ENCODE peak calls at places on chromosomes 12 and 14, in nine cellular contexts. U, Q, L, H, C, K, I, G and O are unnamed samples.

GRCh38 chr14:26526132-26526531 is 71.7 kb downstream of the NOVA1 start:
- DNase-seq in U (no peak), K (no peak), G (no peak), L (peak), H (no peak), I (no peak), C (no peak), Q (no peak), O (no peak)

GRCh38 chr12:98767248-98767647 is 122.2 kb downstream of the APAF1 start:
- DNase-seq in L (no peak), U (no peak), K (no peak), H (no peak), G (no peak), I (no peak), C (no peak), Q (no peak), O (no peak)

GRCh38 chr12:75735853-75736252 is 224.4 kb upstream of the KRR1 start:
- DNase-seq in C (no peak), K (no peak), L (no peak), G (no peak), Q (no peak), I (no peak), U (no peak), H (no peak), O (no peak)

GRCh38 chr12:40829738-40830144 is 137.5 kb downstream of the CNTN1 start:
- DNase-seq in H (peak), G (no peak), L (peak), K (no peak), Q (no peak), I (no peak), C (no peak), U (no peak), O (no peak)

GRCh38 chr14:59148334-59148900 is 40.0 kb upstream of the DAAM1 start:
- DNase-seq in L (no peak), C (no peak), I (no peak), H (no peak), K (peak), Q (peak), U (no peak), G (no peak), O (peak)

GRCh38 chr12:105955608-105955931 is 183.2 kb downstream of the NUAK1 start:
- DNase-seq in Q (no peak), I (no peak), H (no peak), K (no peak), U (no peak), G (no peak), L (no peak), C (no peak), O (no peak)

GRCh38 chr12:68530965-68531364 is 79.7 kb upstream of the RAP1B start:
- DNase-seq in C (no peak), U (no peak), G (no peak), K (no peak), H (peak), I (no peak), L (peak), Q (no peak), O (no peak)

GRCh38 chr12:53925006-53925405 is 13.6 kb upstream of the HOXC13 start:
- DNase-seq in L (no peak), C (no peak), U (no peak), G (no peak), Q (no peak), K (no peak), H (no peak), I (no peak), O (no peak)

GRCh38 chr12:31323466-31324115 is 2.4 kb downstream of the SINHCAF start:
- DNase-seq in U (peak), G (no peak), Q (peak), K (peak), C (no peak), L (peak), H (no peak), I (peak), O (peak)

GRCh38 chr12:108110844-108111243 is 18.2 kb upstream of the WSCD2 start:
- DNase-seq in Q (no peak), I (no peak), K (no peak), L (no peak), H (no peak), U (no peak), G (no peak), C (no peak), O (no peak)

GRCh38 chr12:18551703-18552102 is 186.1 kb downstream of the PLCZ1 start:
- DNase-seq in C (no peak), I (no peak), K (no peak), G (no peak), Q (no peak), U (no peak), H (no peak), L (no peak), O (no peak)

GRCh38 chr14:18688346-18688745 is 87.4 kb downstream of the OR11H12 start:
- DNase-seq in U (no peak), G (no peak), C (no peak), L (no peak), I (no peak), K (no peak), H (no peak), Q (no peak), O (no peak)

GRCh38 chr14:58898655-58899316 is 261.0 kb downstream of the DACT1 start:
- DNase-seq in I (no peak), K (no peak), Q (no peak), L (peak), C (no peak), H (no peak), U (no peak), G (no peak), O (no peak)

GRCh38 chr12:123854918-123855317 is 92.8 kb downstream of the DNAH10 start:
- DNase-seq in L (no peak), U (no peak), G (no peak), K (no peak), Q (no peak), I (peak), C (no peak), H (no peak), O (no peak)

GRCh38 chr12:7089196-7089871 is 2.9 kb downstream of the C1R start:
- DNase-seq in U (no peak), Q (no peak), L (no peak), G (no peak), K (no peak), I (no peak), C (no peak), H (no peak), O (no peak)

GRCh38 chr12:34406996-34407300 is 384.7 kb downstream of the ALG10 start:
- DNase-seq in Q (no peak), U (peak), K (no peak), H (no peak), L (no peak), C (peak), G (no peak), I (no peak), O (no peak)

GRCh38 chr12:4118017-4118510 is 155.5 kb upstream of the CCND2 start:
- DNase-seq in U (peak), L (peak), Q (peak), K (peak), G (peak), H (peak), I (peak), C (peak), O (peak)

GRCh38 chr12:60257063-60257462 is 661.2 kb downstream of the SLC16A7 start:
- DNase-seq in K (no peak), G (no peak), L (peak), Q (no peak), C (no peak), U (no peak), H (peak), I (no peak), O (no peak)

GRCh38 chr12:123754041-123754757 is 7.9 kb upstream of the DNAH10 start:
- DNase-seq in G (no peak), L (no peak), U (no peak), I (no peak), H (no peak), Q (no peak), C (no peak), K (no peak), O (no peak)

GRCh38 chr14:75069021-75069810 is at the start of gene ZC2HC1C:
- DNase-seq in I (peak), Q (peak), U (peak), H (peak), L (peak), C (peak), G (peak), K (peak), O (peak)

GRCh38 chr12:120102189-120103043 is 14.1 kb downstream of the RAB35 start:
- DNase-seq in G (no peak), C (no peak), H (no peak), U (no peak), Q (no peak), I (no peak), L (no peak), K (no peak), O (no peak)

GRCh38 chr12:120101617-120102016 is 14.9 kb downstream of the RAB35 start:
- DNase-seq in K (no peak), U (no peak), C (no peak), G (no peak), I (no peak), Q (no peak), H (no peak), L (no peak), O (no peak)

GRCh38 chr12:120099738-120100137 is 16.8 kb downstream of the RAB35 start:
- DNase-seq in H (no peak), Q (no peak), L (no peak), I (no peak), U (no peak), K (no peak), G (no peak), C (no peak), O (no peak)

GRCh38 chr12:120100630-120101029 is 15.9 kb downstream of the RAB35 start:
- DNase-seq in Q (no peak), L (peak), G (no peak), U (no peak), H (no peak), K (no peak), I (no peak), C (peak), O (no peak)

DNA sequence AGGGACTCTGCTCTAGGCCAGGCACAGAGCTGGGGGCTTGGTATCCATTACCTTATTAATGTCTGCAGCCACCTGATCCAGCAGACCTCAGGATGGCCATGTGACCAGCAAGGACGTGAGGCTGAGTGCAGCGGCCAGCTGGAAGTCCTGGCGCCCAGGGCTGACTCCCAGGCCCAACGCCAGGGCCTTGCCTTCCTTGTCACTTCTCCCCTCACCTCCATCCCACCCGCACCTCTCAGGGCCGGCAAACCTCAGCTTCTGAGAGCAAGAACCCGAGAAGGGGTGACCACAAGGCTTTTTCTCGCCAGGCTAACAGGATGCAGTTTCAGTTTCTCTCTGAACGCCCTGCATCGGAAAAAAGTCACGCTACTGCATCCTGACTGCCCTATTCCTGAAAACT is 15.4 kb downstream of the RAB35 start:
- DNase-seq in I (no peak), K (no peak), G (no peak), Q (peak), U (no peak), L (no peak), H (no peak), C (peak), O (peak)
- H3K4me3 ChIP-seq in I (no peak), K (no peak), G (no peak), Q (peak), U (no peak), L (no peak), H (no peak), C (no peak), O (no peak)

DNA sequence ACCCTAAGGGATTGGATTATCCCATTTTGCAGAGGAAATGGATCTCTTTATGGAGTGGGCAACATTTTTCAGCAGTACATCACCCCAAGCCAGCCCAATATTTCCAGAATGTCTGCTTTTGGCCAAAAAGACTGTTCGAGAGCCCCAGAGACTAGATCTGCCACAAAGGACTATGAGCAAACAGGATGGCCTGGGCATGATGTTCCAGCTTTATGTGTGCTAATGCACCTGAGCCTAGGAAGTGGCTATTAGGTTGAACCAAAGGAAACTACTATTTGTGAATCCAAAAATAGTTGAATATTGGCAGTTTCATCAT is 14.8 kb upstream of the PNMA1 start:
- DNase-seq in Q (no peak), K (no peak), H (no peak), C (no peak), I (no peak), L (no peak), U (no peak), G (no peak), O (no peak)
- TF ChIP-seq CTCF in Q (no peak), K (no peak), H (no peak), C (no peak), I (no peak), L (no peak), U (no peak), G (no peak), O (no peak)

DNA sequence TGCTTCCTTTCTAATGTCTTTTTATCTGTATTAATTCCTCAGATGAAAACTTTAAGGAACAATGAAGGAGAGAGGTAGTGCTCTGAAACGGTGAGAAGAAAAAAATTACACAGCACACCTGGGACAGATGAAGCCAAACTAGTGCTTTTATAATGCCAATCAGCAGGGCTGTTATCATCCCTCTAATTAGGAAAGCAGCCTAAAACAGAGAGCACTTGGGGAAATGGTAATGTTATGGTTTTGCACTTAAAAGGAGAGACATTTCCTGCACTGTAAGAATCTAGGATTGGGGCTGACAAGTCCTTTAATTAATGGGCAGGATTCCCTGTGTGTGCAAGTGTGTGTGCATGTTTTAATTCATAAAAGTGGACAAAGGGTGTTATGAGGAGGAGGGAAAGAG is 4.8 kb upstream of the LMO3 start:
- DNase-seq in L (no peak), C (no peak), Q (no peak), U (no peak), K (peak), I (no peak), G (no peak), H (no peak), O (no peak)
- H3K4me3 ChIP-seq in L (no peak), C (no peak), Q (no peak), U (no peak), K (peak), I (no peak), G (no peak), H (no peak), O (peak)

GRCh38 chr12:89355243-89356068 is 3.2 kb upstream of the DUSP6 start:
- DNase-seq in H (no peak), G (no peak), C (no peak), U (no peak), Q (no peak), K (no peak), L (peak), I (peak), O (no peak)
- TF ChIP-seq CTCF in H (peak), G (no peak), C (no peak), U (peak), Q (peak), K (peak), L (no peak), I (peak), O (no peak)

DNA sequence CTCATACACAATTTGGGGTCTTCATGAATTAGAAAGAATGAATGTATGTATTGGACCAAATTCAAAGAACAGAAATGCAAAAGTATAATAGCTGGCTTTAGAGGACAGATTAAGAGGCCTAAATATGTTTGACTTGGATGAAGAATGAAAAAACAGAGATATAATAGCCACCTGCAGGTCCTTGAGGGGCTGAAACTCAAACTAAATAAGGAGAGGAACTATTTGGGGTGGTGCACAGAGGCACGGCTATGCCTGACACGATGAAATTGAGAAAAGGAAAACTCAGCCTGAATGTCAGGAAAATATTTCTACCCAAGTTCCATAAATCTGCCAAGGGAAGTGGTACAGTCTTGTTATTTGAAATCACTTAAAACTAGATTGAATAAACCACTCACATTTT is 222.9 kb upstream of the DDHD1 start:
- DNase-seq in K (no peak), L (no peak), U (no peak), C (no peak), Q (no peak), G (no peak), I (no peak), H (no peak), O (no peak)
- H3K4me3 ChIP-seq in K (no peak), L (no peak), U (no peak), C (no peak), Q (no peak), G (no peak), I (no peak), H (no peak), O (no peak)

GRCh38 chr12:55743967-55744931 is 1.3 kb downstream of the GDF11 start:
- DNase-seq in H (peak), C (peak), G (no peak), L (no peak), I (peak), U (no peak), Q (no peak), K (peak), O (no peak)
- TF ChIP-seq CTCF in H (no peak), C (no peak), G (no peak), L (no peak), I (no peak), U (no peak), Q (no peak), K (no peak), O (no peak)

GRCh38 chr12:111094157-111094772 is 173.9 kb upstream of the MYL2 start:
- DNase-seq in L (no peak), G (no peak), C (no peak), U (no peak), Q (no peak), I (no peak), H (no peak), K (no peak), O (no peak)
- H3K4me3 ChIP-seq in L (no peak), G (no peak), C (no peak), U (no peak), Q (no peak), I (no peak), H (no peak), K (no peak), O (no peak)

GRCh38 chr12:93108958-93109357 is 179.9 kb upstream of the EEA1 start:
- DNase-seq in L (peak), C (no peak), H (no peak), Q (no peak), I (no peak), G (no peak), U (no peak), K (no peak), O (no peak)
- TF ChIP-seq CTCF in L (no peak), C (no peak), H (no peak), Q (no peak), I (no peak), G (no peak), U (no peak), K (no peak), O (no peak)

GRCh38 chr14:71654810-71655209 is 277.4 kb upstream of the RGS6 start:
- DNase-seq in G (no peak), H (no peak), C (no peak), L (no peak), U (no peak), K (no peak), I (no peak), Q (no peak), O (no peak)
- H3K4me3 ChIP-seq in G (no peak), H (no peak), C (no peak), L (no peak), U (no peak), K (no peak), I (no peak), Q (no peak), O (no peak)

DNA sequence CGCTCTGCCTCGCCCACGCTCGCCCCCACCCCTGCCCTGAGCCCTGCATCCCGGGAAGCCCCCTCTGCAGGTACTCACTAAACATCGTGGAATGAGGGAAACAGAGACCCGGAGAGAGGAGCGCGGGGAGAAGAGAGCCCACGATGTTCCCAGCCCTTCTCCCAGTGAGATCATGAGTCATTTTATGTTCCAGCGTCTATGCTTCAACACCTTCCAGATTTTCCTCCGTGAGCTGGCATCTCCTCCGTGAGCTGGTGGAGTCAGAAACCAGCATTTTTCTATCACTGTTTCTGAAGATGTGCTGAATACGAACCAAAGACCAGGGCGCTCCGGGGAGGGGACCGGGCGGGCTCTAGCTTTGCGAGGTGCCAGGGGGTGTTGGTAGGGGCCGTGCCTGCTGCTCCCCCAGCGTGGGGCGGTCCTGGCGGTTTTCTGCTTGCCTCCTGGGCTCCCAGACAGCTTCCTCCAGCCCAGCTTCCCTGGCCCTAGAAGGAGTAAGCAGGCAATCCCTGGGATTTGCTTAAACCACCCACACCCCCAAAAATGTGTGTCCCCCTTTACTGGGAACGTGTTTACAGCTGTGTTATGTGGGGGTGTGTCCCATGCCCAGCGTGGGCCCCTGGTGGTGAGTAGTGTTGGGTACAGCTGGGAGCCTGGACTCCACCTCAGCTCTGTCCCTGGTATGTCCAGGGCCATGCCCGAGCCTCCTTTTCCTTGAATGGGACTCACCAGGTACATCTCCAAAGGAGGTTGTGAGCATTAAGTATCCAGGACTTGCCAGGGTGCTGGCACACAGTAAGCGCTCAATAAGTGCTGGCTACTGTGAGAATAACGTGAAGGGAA is 74.2 kb downstream of the DIO3 start:
- DNase-seq in U (no peak), C (no peak), K (no peak), H (no peak), G (no peak), I (no peak), L (no peak), Q (no peak), O (no peak)
- TF ChIP-seq CTCF in U (no peak), C (no peak), K (no peak), H (no peak), G (no peak), I (no peak), L (no peak), Q (no peak), O (no peak)